ENCODE peak calls at places on chromosome 22, in seven cellular contexts. One of them, this sample, is unnamed.
A peak's percentile ranks its signal among the peaks of the same experiment; 100 is the strongest.

GRCh38 chr22:31206896-31207687 is 5.0 kb upstream of the LIMK2 start:
- DNase-seq in ecto neural progenitor cell: no peak
- DNase-seq in HT1080: no peak
- DNase-seq in fibroblast of mammary gland: no peak
- DNase-seq in DND-41: no peak
- DNase-seq in T-helper 2 cell treated with Interferon-gamma antibody and Interleukin-4, amounts not matched to agents 5 μg/mL and 100 μg/mL, for 36 hours: no peak
- DNase-seq in NCI-H1436: no peak
- DNase-seq in this sample: peak; percentile 76

GRCh38 chr22:32020117-32020516 is 22.9 kb upstream of the SLC5A1 start:
- DNase-seq in ecto neural progenitor cell: no peak
- DNase-seq in HT1080: peak; percentile 97
- DNase-seq in fibroblast of mammary gland: peak; percentile 92
- DNase-seq in DND-41: no peak
- DNase-seq in T-helper 2 cell treated with Interferon-gamma antibody and Interleukin-4, amounts not matched to agents 5 μg/mL and 100 μg/mL, for 36 hours: no peak
- DNase-seq in NCI-H1436: no peak
- DNase-seq in this sample: no peak

GRCh38 chr22:19067696-19068348 is 54.4 kb downstream of the DGCR2 start:
- DNase-seq in ecto neural progenitor cell: no peak
- DNase-seq in HT1080: no peak
- DNase-seq in fibroblast of mammary gland: no peak
- DNase-seq in DND-41: no peak
- DNase-seq in T-helper 2 cell treated with Interferon-gamma antibody and Interleukin-4, amounts not matched to agents 5 μg/mL and 100 μg/mL, for 36 hours: no peak
- DNase-seq in NCI-H1436: no peak
- DNase-seq in this sample: no peak

GRCh38 chr22:44357296-44357961 is 44.7 kb upstream of the SHISAL1 start:
- DNase-seq in ecto neural progenitor cell: no peak
- DNase-seq in HT1080: no peak
- DNase-seq in fibroblast of mammary gland: no peak
- DNase-seq in DND-41: no peak
- DNase-seq in T-helper 2 cell treated with Interferon-gamma antibody and Interleukin-4, amounts not matched to agents 5 μg/mL and 100 μg/mL, for 36 hours: no peak
- DNase-seq in NCI-H1436: no peak
- DNase-seq in this sample: no peak

GRCh38 chr22:39123811-39124668 is 27.0 kb downstream of the APOBEC3H start:
- DNase-seq in ecto neural progenitor cell: no peak
- DNase-seq in HT1080: no peak
- DNase-seq in fibroblast of mammary gland: no peak
- DNase-seq in DND-41: no peak
- DNase-seq in T-helper 2 cell treated with Interferon-gamma antibody and Interleukin-4, amounts not matched to agents 5 μg/mL and 100 μg/mL, for 36 hours: no peak
- DNase-seq in NCI-H1436: no peak
- DNase-seq in this sample: no peak

GRCh38 chr22:17946691-17947367 is 77.5 kb downstream of the MICAL3 start:
- DNase-seq in ecto neural progenitor cell: no peak
- DNase-seq in HT1080: no peak
- DNase-seq in fibroblast of mammary gland: no peak
- DNase-seq in DND-41: no peak
- DNase-seq in T-helper 2 cell treated with Interferon-gamma antibody and Interleukin-4, amounts not matched to agents 5 μg/mL and 100 μg/mL, for 36 hours: no peak
- DNase-seq in NCI-H1436: peak; percentile 9
- DNase-seq in this sample: no peak

GRCh38 chr22:26416670-26417270 is 12.3 kb upstream of the ASPHD2 start:
- DNase-seq in ecto neural progenitor cell: no peak
- DNase-seq in HT1080: peak; percentile 86
- DNase-seq in fibroblast of mammary gland: peak; percentile 63
- DNase-seq in DND-41: no peak
- DNase-seq in T-helper 2 cell treated with Interferon-gamma antibody and Interleukin-4, amounts not matched to agents 5 μg/mL and 100 μg/mL, for 36 hours: no peak
- DNase-seq in NCI-H1436: no peak
- DNase-seq in this sample: peak; percentile 98

GRCh38 chr22:47307326-47307725 is 544.9 kb downstream of the TBC1D22A start:
- DNase-seq in ecto neural progenitor cell: no peak
- DNase-seq in HT1080: peak; percentile 47
- DNase-seq in fibroblast of mammary gland: peak; percentile 55
- DNase-seq in DND-41: no peak
- DNase-seq in T-helper 2 cell treated with Interferon-gamma antibody and Interleukin-4, amounts not matched to agents 5 μg/mL and 100 μg/mL, for 36 hours: no peak
- DNase-seq in NCI-H1436: no peak
- DNase-seq in this sample: peak; percentile 29

GRCh38 chr22:31177420-31178162 is 17.6 kb downstream of the RNF185 start:
- DNase-seq in ecto neural progenitor cell: no peak
- DNase-seq in HT1080: no peak
- DNase-seq in fibroblast of mammary gland: peak; percentile 84
- DNase-seq in DND-41: no peak
- DNase-seq in T-helper 2 cell treated with Interferon-gamma antibody and Interleukin-4, amounts not matched to agents 5 μg/mL and 100 μg/mL, for 36 hours: no peak
- DNase-seq in NCI-H1436: no peak
- DNase-seq in this sample: no peak

GRCh38 chr22:23496445-23496833 is 83.7 kb downstream of the IGLL1 start:
- DNase-seq in ecto neural progenitor cell: no peak
- DNase-seq in HT1080: no peak
- DNase-seq in fibroblast of mammary gland: no peak
- DNase-seq in DND-41: no peak
- DNase-seq in T-helper 2 cell treated with Interferon-gamma antibody and Interleukin-4, amounts not matched to agents 5 μg/mL and 100 μg/mL, for 36 hours: no peak
- DNase-seq in NCI-H1436: no peak
- DNase-seq in this sample: peak; percentile 14

GRCh38 chr22:43088979-43089717 is at the start of gene TTLL1:
- DNase-seq in ecto neural progenitor cell: peak; percentile 93
- DNase-seq in HT1080: peak; percentile 91
- DNase-seq in fibroblast of mammary gland: peak; percentile 75
- DNase-seq in DND-41: peak; percentile 93
- DNase-seq in T-helper 2 cell treated with Interferon-gamma antibody and Interleukin-4, amounts not matched to agents 5 μg/mL and 100 μg/mL, for 36 hours: peak; percentile 92
- DNase-seq in NCI-H1436: peak; percentile 86
- DNase-seq in this sample: peak; percentile 96

GRCh38 chr22:38176170-38176741 is 5.4 kb downstream of the PLA2G6 start:
- DNase-seq in ecto neural progenitor cell: no peak
- DNase-seq in HT1080: peak; percentile 50
- DNase-seq in fibroblast of mammary gland: peak; percentile 86
- DNase-seq in DND-41: no peak
- DNase-seq in T-helper 2 cell treated with Interferon-gamma antibody and Interleukin-4, amounts not matched to agents 5 μg/mL and 100 μg/mL, for 36 hours: peak; percentile 17
- DNase-seq in NCI-H1436: no peak
- DNase-seq in this sample: peak; percentile 74

GRCh38 chr22:19756288-19757128 is 4.1 kb upstream of the TBX1 start:
- DNase-seq in ecto neural progenitor cell: no peak
- DNase-seq in HT1080: no peak
- DNase-seq in fibroblast of mammary gland: no peak
- DNase-seq in DND-41: no peak
- DNase-seq in T-helper 2 cell treated with Interferon-gamma antibody and Interleukin-4, amounts not matched to agents 5 μg/mL and 100 μg/mL, for 36 hours: peak; percentile 42
- DNase-seq in NCI-H1436: peak; percentile 47
- DNase-seq in this sample: peak; percentile 82

This sample was measured in islet precursor cell.